ENCODE peak calls at places on chromosome 16, in eight cellular contexts. One of them, this sample, is unnamed.
A peak's percentile ranks its signal among the peaks of the same experiment; 100 is the strongest.

GRCh38 chr16:4016648-4017047 is 99.6 kb downstream of the ADCY9 start:
- DNase-seq in left ventricle myocardium inferior: no peak
- DNase-seq in lung: no peak
- DNase-seq in progenitor cell of endocrine pancreas: no peak
- DNase-seq in stomach: no peak
- DNase-seq in Peyer's patch: no peak
- DNase-seq in NB4: peak; percentile 93
- DNase-seq in cardiac fibroblast: peak; percentile 39
- DNase-seq in this sample: no peak

GRCh38 chr16:51987519-51987918 is 559.4 kb downstream of the TOX3 start:
- DNase-seq in left ventricle myocardium inferior: no peak
- DNase-seq in lung: no peak
- DNase-seq in progenitor cell of endocrine pancreas: no peak
- DNase-seq in stomach: no peak
- DNase-seq in Peyer's patch: no peak
- DNase-seq in NB4: no peak
- DNase-seq in cardiac fibroblast: no peak
- DNase-seq in this sample: no peak

GRCh38 chr16:4428500-4428899 is 2.8 kb downstream of the DNAJA3 start:
- DNase-seq in left ventricle myocardium inferior: no peak
- DNase-seq in lung: no peak
- DNase-seq in progenitor cell of endocrine pancreas: no peak
- DNase-seq in stomach: no peak
- DNase-seq in Peyer's patch: no peak
- DNase-seq in NB4: no peak
- DNase-seq in cardiac fibroblast: no peak
- DNase-seq in this sample: no peak

GRCh38 chr16:66116163-66116792 is 250.2 kb upstream of the CDH5 start:
- DNase-seq in left ventricle myocardium inferior: no peak
- DNase-seq in lung: no peak
- DNase-seq in progenitor cell of endocrine pancreas: no peak
- DNase-seq in stomach: no peak
- DNase-seq in Peyer's patch: no peak
- DNase-seq in NB4: no peak
- DNase-seq in cardiac fibroblast: peak; percentile 39
- DNase-seq in this sample: no peak

GRCh38 chr16:72084445-72084844 is 9.0 kb downstream of the TXNL4B start:
- DNase-seq in left ventricle myocardium inferior: no peak
- DNase-seq in lung: no peak
- DNase-seq in progenitor cell of endocrine pancreas: no peak
- DNase-seq in stomach: no peak
- DNase-seq in Peyer's patch: no peak
- DNase-seq in NB4: no peak
- DNase-seq in cardiac fibroblast: no peak
- DNase-seq in this sample: no peak

GRCh38 chr16:63789603-63790002 is 1332.3 kb downstream of the CDH11 start:
- DNase-seq in left ventricle myocardium inferior: no peak
- DNase-seq in lung: no peak
- DNase-seq in progenitor cell of endocrine pancreas: no peak
- DNase-seq in stomach: no peak
- DNase-seq in Peyer's patch: no peak
- DNase-seq in NB4: peak; percentile 29
- DNase-seq in cardiac fibroblast: peak; percentile 19
- DNase-seq in this sample: no peak

GRCh38 chr16:55508941-55509920 is at the start of gene LPCAT2:
- DNase-seq in left ventricle myocardium inferior: peak; percentile 90
- DNase-seq in lung: peak; percentile 89
- DNase-seq in progenitor cell of endocrine pancreas: peak; percentile 68
- DNase-seq in stomach: peak; percentile 91
- DNase-seq in Peyer's patch: peak; percentile 86
- DNase-seq in NB4: peak; percentile 91
- DNase-seq in cardiac fibroblast: peak; percentile 92
- DNase-seq in this sample: peak; percentile 27

GRCh38 chr16:28042856-28043255 is 20.7 kb downstream of the GSG1L start:
- DNase-seq in left ventricle myocardium inferior: no peak
- DNase-seq in lung: no peak
- DNase-seq in progenitor cell of endocrine pancreas: no peak
- DNase-seq in stomach: no peak
- DNase-seq in Peyer's patch: no peak
- DNase-seq in NB4: no peak
- DNase-seq in cardiac fibroblast: peak; percentile 8
- DNase-seq in this sample: no peak

GRCh38 chr16:87457051-87457611 is 35.7 kb downstream of the ZCCHC14 start:
- DNase-seq in left ventricle myocardium inferior: no peak
- DNase-seq in lung: no peak
- DNase-seq in progenitor cell of endocrine pancreas: no peak
- DNase-seq in stomach: no peak
- DNase-seq in Peyer's patch: no peak
- DNase-seq in NB4: no peak
- DNase-seq in cardiac fibroblast: peak; percentile 38
- DNase-seq in this sample: no peak

GRCh38 chr16:51125992-51126391 is 25.1 kb downstream of the SALL1 start:
- DNase-seq in left ventricle myocardium inferior: no peak
- DNase-seq in lung: no peak
- DNase-seq in progenitor cell of endocrine pancreas: no peak
- DNase-seq in stomach: no peak
- DNase-seq in Peyer's patch: no peak
- DNase-seq in NB4: no peak
- DNase-seq in cardiac fibroblast: no peak
- DNase-seq in this sample: no peak

GRCh38 chr16:46883353-46883689 is 841 bp upstream of the GPT2 start:
- DNase-seq in left ventricle myocardium inferior: no peak
- DNase-seq in lung: no peak
- DNase-seq in progenitor cell of endocrine pancreas: no peak
- DNase-seq in stomach: no peak
- DNase-seq in Peyer's patch: no peak
- DNase-seq in NB4: no peak
- DNase-seq in cardiac fibroblast: no peak
- DNase-seq in this sample: no peak

GRCh38 chr16:66426112-66427035 is 721 bp upstream of the BEAN1 start:
- DNase-seq in left ventricle myocardium inferior: no peak
- DNase-seq in lung: no peak
- DNase-seq in progenitor cell of endocrine pancreas: no peak
- DNase-seq in stomach: no peak
- DNase-seq in Peyer's patch: no peak
- DNase-seq in NB4: no peak
- DNase-seq in cardiac fibroblast: no peak
- DNase-seq in this sample: no peak

GRCh38 chr16:11679250-11679649 is 11.0 kb downstream of the SNN start:
- DNase-seq in left ventricle myocardium inferior: no peak
- DNase-seq in lung: no peak
- DNase-seq in progenitor cell of endocrine pancreas: no peak
- DNase-seq in stomach: no peak
- DNase-seq in Peyer's patch: no peak
- DNase-seq in NB4: no peak
- DNase-seq in cardiac fibroblast: no peak
- DNase-seq in this sample: no peak

GRCh38 chr16:86649875-86650274 is 71.5 kb downstream of the FOXL1 start:
- DNase-seq in left ventricle myocardium inferior: no peak
- DNase-seq in lung: no peak
- DNase-seq in progenitor cell of endocrine pancreas: no peak
- DNase-seq in stomach: no peak
- DNase-seq in Peyer's patch: no peak
- DNase-seq in NB4: no peak
- DNase-seq in cardiac fibroblast: no peak
- DNase-seq in this sample: no peak

GRCh38 chr16:82136956-82137818 is 32.8 kb downstream of the MPHOSPH6 start:
- DNase-seq in left ventricle myocardium inferior: no peak
- DNase-seq in lung: no peak
- DNase-seq in progenitor cell of endocrine pancreas: no peak
- DNase-seq in stomach: no peak
- DNase-seq in Peyer's patch: no peak
- DNase-seq in NB4: no peak
- DNase-seq in cardiac fibroblast: peak; percentile 56
- DNase-seq in this sample: no peak

GRCh38 chr16:88479795-88480760 is 27.0 kb downstream of the ZFPM1 start:
- DNase-seq in left ventricle myocardium inferior: no peak
- DNase-seq in lung: no peak
- DNase-seq in progenitor cell of endocrine pancreas: no peak
- DNase-seq in stomach: peak; percentile 66
- DNase-seq in Peyer's patch: no peak
- DNase-seq in NB4: peak; percentile 70
- DNase-seq in cardiac fibroblast: no peak
- DNase-seq in this sample: peak; percentile 72

GRCh38 chr16:52994942-52995341 is 57.8 kb downstream of the CHD9NB start:
- DNase-seq in left ventricle myocardium inferior: no peak
- DNase-seq in lung: no peak
- DNase-seq in progenitor cell of endocrine pancreas: no peak
- DNase-seq in stomach: no peak
- DNase-seq in Peyer's patch: no peak
- DNase-seq in NB4: no peak
- DNase-seq in cardiac fibroblast: no peak
- DNase-seq in this sample: no peak

GRCh38 chr16:70529051-70529777 is 5.6 kb downstream of the SF3B3 start:
- DNase-seq in left ventricle myocardium inferior: no peak
- DNase-seq in lung: no peak
- DNase-seq in progenitor cell of endocrine pancreas: no peak
- DNase-seq in stomach: no peak
- DNase-seq in Peyer's patch: no peak
- DNase-seq in NB4: peak; percentile 63
- DNase-seq in cardiac fibroblast: peak; percentile 70
- DNase-seq in this sample: no peak
- TF ChIP-seq CTCF in left ventricle myocardium inferior: peak; percentile 68
- TF ChIP-seq CTCF in lung: no peak
- TF ChIP-seq CTCF in progenitor cell of endocrine pancreas: peak; percentile 56
- TF ChIP-seq CTCF in stomach: peak; percentile 42
- TF ChIP-seq CTCF in Peyer's patch: peak; percentile 66
- TF ChIP-seq CTCF in NB4: peak; percentile 47
- TF ChIP-seq CTCF in cardiac fibroblast: peak; percentile 49
- TF ChIP-seq CTCF in this sample: peak; percentile 40

DNA sequence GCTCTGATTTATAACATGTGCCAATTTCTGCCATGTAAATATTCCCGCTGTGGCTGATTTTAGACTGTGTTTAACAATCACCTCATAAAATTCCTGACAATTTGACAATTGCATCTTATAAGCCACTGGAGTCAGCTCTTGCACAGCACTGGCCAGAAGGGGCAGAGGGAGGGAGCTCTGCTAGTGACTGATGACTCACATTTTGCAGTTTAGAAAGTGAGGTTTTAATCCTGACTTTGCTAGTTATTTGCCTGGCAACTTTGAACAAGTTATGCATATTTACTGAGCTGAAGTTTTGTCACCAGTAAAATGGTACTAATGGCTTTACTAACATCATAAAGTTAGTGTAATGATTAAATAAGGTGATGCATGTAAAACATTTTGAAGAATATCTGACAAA is 452.3 kb downstream of the CNTNAP4 start:
- DNase-seq in left ventricle myocardium inferior: no peak
- DNase-seq in lung: no peak
- DNase-seq in progenitor cell of endocrine pancreas: no peak
- DNase-seq in stomach: no peak
- DNase-seq in Peyer's patch: no peak
- DNase-seq in NB4: no peak
- DNase-seq in cardiac fibroblast: no peak
- DNase-seq in this sample: no peak
- TF ChIP-seq CTCF in left ventricle myocardium inferior: no peak
- TF ChIP-seq CTCF in lung: no peak
- TF ChIP-seq CTCF in progenitor cell of endocrine pancreas: no peak
- TF ChIP-seq CTCF in stomach: no peak
- TF ChIP-seq CTCF in Peyer's patch: no peak
- TF ChIP-seq CTCF in NB4: no peak
- TF ChIP-seq CTCF in cardiac fibroblast: no peak
- TF ChIP-seq CTCF in this sample: no peak

DNA sequence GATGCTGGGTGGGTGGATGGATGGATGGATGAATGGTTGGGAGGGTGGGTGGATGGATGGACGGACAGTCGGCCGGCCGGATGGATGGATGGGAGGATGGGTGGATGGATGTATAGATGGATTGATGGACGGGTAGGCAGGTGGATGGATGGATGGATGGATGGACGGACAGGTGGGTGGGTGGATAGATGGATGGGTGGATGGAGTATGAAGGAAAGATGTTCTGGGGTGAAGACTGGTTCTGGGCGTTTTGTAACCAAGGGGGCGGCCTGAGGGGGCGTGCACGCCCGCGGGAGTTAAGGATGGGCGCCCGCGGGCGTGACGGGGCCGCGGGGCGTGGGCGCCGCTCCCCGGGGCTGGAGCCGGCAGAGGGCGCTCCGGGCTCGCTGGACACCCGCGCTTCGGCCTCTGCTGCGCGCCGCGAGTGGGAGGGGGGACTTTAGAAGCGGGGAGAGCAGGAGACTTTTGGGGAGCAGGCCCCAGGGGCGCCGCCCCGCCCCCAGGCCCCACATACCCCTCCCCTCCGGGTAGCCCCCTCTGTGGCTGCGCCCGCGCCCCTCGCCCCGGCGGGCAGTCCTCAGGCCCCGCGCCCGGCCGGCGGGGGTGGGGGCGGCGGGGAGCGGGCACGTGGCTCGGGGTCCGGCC is at the start of gene NECAB2:
- DNase-seq in left ventricle myocardium inferior: peak; percentile 62
- DNase-seq in lung: no peak
- DNase-seq in progenitor cell of endocrine pancreas: peak; percentile 49
- DNase-seq in stomach: peak; percentile 43
- DNase-seq in Peyer's patch: peak; percentile 67
- DNase-seq in NB4: peak; percentile 45
- DNase-seq in cardiac fibroblast: peak; percentile 47
- DNase-seq in this sample: peak; percentile 83
- TF ChIP-seq CTCF in left ventricle myocardium inferior: peak; percentile 81
- TF ChIP-seq CTCF in lung: peak; percentile 5
- TF ChIP-seq CTCF in progenitor cell of endocrine pancreas: peak; percentile 89
- TF ChIP-seq CTCF in stomach: peak; percentile 67
- TF ChIP-seq CTCF in Peyer's patch: peak; percentile 41
- TF ChIP-seq CTCF in NB4: peak; percentile 17
- TF ChIP-seq CTCF in cardiac fibroblast: peak; percentile 41
- TF ChIP-seq CTCF in this sample: peak; percentile 81

DNA sequence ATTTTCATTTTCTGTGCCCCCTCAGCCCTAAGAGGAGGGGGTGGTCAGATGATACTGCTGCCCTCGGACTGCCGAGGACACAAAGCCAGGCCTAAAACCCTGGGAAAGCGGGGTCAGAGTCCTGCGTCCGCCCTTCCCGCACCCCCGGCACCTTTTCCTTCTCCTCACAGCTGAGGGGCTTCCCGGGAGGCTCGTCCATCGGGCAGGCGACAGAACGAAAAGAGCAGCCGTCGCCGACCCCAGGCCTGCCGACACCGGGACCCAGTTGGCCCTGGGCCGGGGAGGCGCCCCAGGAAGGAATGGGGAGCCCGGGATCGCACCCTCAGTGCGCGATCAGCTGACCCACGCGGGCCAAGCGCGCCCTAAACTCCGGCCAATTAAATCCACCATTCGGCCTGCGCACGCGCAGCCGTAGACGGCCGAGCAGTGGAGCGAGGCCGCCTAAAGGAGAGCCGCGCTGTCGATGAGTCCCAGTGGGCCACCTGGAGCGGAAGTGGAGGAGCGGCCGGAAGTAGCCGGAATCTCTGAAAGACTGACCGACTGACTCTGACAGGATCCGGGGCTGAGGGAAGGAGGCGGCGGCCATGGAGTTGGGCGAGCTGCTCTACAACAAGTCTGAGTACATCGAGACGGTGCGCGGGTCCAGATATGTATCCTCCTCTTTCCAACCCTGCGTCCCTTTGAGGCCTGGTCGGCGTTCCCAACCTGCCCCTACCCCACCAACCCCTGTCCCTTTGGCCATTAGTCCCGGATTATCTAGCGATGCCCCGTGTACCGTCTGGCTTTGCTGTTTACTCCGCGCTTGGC is at the start of the genes DCTN5 and PALB2:
- DNase-seq in left ventricle myocardium inferior: peak; percentile 93
- DNase-seq in lung: peak; percentile 94
- DNase-seq in progenitor cell of endocrine pancreas: peak; percentile 79
- DNase-seq in stomach: peak; percentile 94
- DNase-seq in Peyer's patch: peak; percentile 93
- DNase-seq in NB4: peak; percentile 96
- DNase-seq in cardiac fibroblast: peak; percentile 94
- DNase-seq in this sample: peak; percentile 99
- TF ChIP-seq CTCF in left ventricle myocardium inferior: no peak
- TF ChIP-seq CTCF in lung: no peak
- TF ChIP-seq CTCF in progenitor cell of endocrine pancreas: no peak
- TF ChIP-seq CTCF in stomach: no peak
- TF ChIP-seq CTCF in Peyer's patch: no peak
- TF ChIP-seq CTCF in NB4: no peak
- TF ChIP-seq CTCF in cardiac fibroblast: no peak
- TF ChIP-seq CTCF in this sample: no peak

This sample was measured in GM10248.